ENCODE peak calls at places on chromosome 16, in eight cellular contexts. D is NCI-H1048; A is activated CD4-positive, alpha-beta T cell treated with anti-CD3 and anti-CD28 coated beads, Interleukin-2, amount 50 U/mL, for 24 hours; L is skeletal muscle cell; G is AG04450; H is Karpas-422; N is anterior cingulate cortex; X is activated gamma-delta T cell treated with Interleukin-2 at 50 U/mL for 16 hours. P is an unnamed sample.

GRCh38 chr16:2816751-2817495 is at the start of gene PRSS21:
- DNase-seq in X (peak), G (no peak), A (no peak), N (no peak), D (no peak), H (no peak), L (no peak), P (no peak)

GRCh38 chr16:74450236-74450635 is 29.0 kb upstream of the CLEC18B start:
- DNase-seq in G (no peak), D (no peak), H (no peak), N (no peak), X (no peak), A (no peak), L (no peak), P (no peak)

GRCh38 chr16:525520-526180 is 1.9 kb upstream of the CAPN15 start:
- DNase-seq in N (no peak), D (no peak), H (no peak), L (peak), G (peak), X (peak), A (peak), P (peak)

GRCh38 chr16:64627781-64628180 is 494.1 kb downstream of the CDH11 start:
- DNase-seq in X (no peak), N (no peak), G (no peak), L (no peak), D (no peak), H (no peak), A (no peak), P (no peak)

GRCh38 chr16:66899945-66900688 is 18.6 kb downstream of the CDH16 start:
- DNase-seq in D (no peak), A (no peak), N (no peak), L (peak), X (no peak), G (peak), H (no peak), P (no peak)

GRCh38 chr16:85755929-85756768 is 5.3 kb upstream of the C16orf74 start:
- DNase-seq in A (no peak), L (no peak), D (no peak), N (no peak), H (peak), G (no peak), X (no peak), P (peak)

GRCh38 chr16:61413026-61413425 is 623.2 kb downstream of the CDH8 start:
- DNase-seq in G (no peak), X (no peak), H (no peak), N (no peak), D (no peak), L (no peak), A (no peak), P (no peak)

GRCh38 chr16:30948956-30949654 is at the start of gene ORAI3:
- DNase-seq in X (peak), G (no peak), L (no peak), A (no peak), H (peak), D (no peak), N (peak), P (peak)

GRCh38 chr16:50308237-50308965 is 42.0 kb downstream of the ADCY7 start:
- DNase-seq in D (no peak), N (no peak), A (no peak), X (peak), L (no peak), H (no peak), G (no peak), P (peak)

GRCh38 chr16:10767127-10767526 is 23.5 kb downstream of the NUBP1 start:
- DNase-seq in G (no peak), A (no peak), X (no peak), D (no peak), L (no peak), H (no peak), N (no peak), P (no peak)

GRCh38 chr16:67282447-67282805 is 3.1 kb downstream of the PLEKHG4 start:
- DNase-seq in G (no peak), H (no peak), D (no peak), A (no peak), N (no peak), X (no peak), L (no peak), P (no peak)

GRCh38 chr16:70294385-70295029 is 4.5 kb upstream of the DDX19B start:
- DNase-seq in D (no peak), H (no peak), N (no peak), X (no peak), L (no peak), A (no peak), G (no peak), P (no peak)